ENCODE peak calls at places on chromosomes 1 and 21, in seven cellular contexts. One of them, this sample, is unnamed.

GRCh38 chr1:162275622-162276175 is 101.0 kb downstream of the SPATA46 start:
- DNase-seq in sigmoid colon: no peak
- DNase-seq in naive thymus-derived CD4-positive, alpha-beta T cell: no peak
- DNase-seq in psoas muscle: no peak
- DNase-seq in tibial nerve: no peak
- DNase-seq in fibroblast of lung: no peak
- DNase-seq in CD8-positive, alpha-beta T cell: no peak
- DNase-seq in this sample: no peak

GRCh38 chr1:65948609-65949229 is 156.0 kb downstream of the PDE4B start:
- DNase-seq in psoas muscle: no peak
- DNase-seq in CD8-positive, alpha-beta T cell: no peak
- DNase-seq in tibial nerve: no peak
- DNase-seq in fibroblast of lung: peak; percentile 36
- DNase-seq in naive thymus-derived CD4-positive, alpha-beta T cell: no peak
- DNase-seq in sigmoid colon: no peak
- DNase-seq in this sample: no peak

GRCh38 chr1:233364695-233365539 is 37.4 kb downstream of the MAP3K21 start:
- DNase-seq in naive thymus-derived CD4-positive, alpha-beta T cell: no peak
- DNase-seq in sigmoid colon: no peak
- DNase-seq in psoas muscle: no peak
- DNase-seq in CD8-positive, alpha-beta T cell: no peak
- DNase-seq in fibroblast of lung: peak; percentile 19
- DNase-seq in tibial nerve: no peak
- DNase-seq in this sample: no peak

GRCh38 chr1:177912991-177913390 is 56.9 kb downstream of the SEC16B start:
- DNase-seq in tibial nerve: no peak
- DNase-seq in CD8-positive, alpha-beta T cell: no peak
- DNase-seq in naive thymus-derived CD4-positive, alpha-beta T cell: no peak
- DNase-seq in psoas muscle: no peak
- DNase-seq in fibroblast of lung: peak; percentile 11
- DNase-seq in sigmoid colon: no peak
- DNase-seq in this sample: no peak

GRCh38 chr1:204601979-204602653 is 83.4 kb downstream of the LRRN2 start:
- DNase-seq in naive thymus-derived CD4-positive, alpha-beta T cell: no peak
- DNase-seq in CD8-positive, alpha-beta T cell: no peak
- DNase-seq in psoas muscle: no peak
- DNase-seq in fibroblast of lung: no peak
- DNase-seq in sigmoid colon: no peak
- DNase-seq in tibial nerve: no peak
- DNase-seq in this sample: no peak

GRCh38 chr1:172400073-172400737 is 20.3 kb upstream of the C1orf105 start:
- DNase-seq in tibial nerve: no peak
- DNase-seq in naive thymus-derived CD4-positive, alpha-beta T cell: no peak
- DNase-seq in CD8-positive, alpha-beta T cell: no peak
- DNase-seq in sigmoid colon: no peak
- DNase-seq in psoas muscle: no peak
- DNase-seq in fibroblast of lung: no peak
- DNase-seq in this sample: no peak

GRCh38 chr1:184199036-184199796 is 147.7 kb downstream of the TSEN15 start:
- DNase-seq in sigmoid colon: no peak
- DNase-seq in psoas muscle: no peak
- DNase-seq in naive thymus-derived CD4-positive, alpha-beta T cell: no peak
- DNase-seq in tibial nerve: no peak
- DNase-seq in CD8-positive, alpha-beta T cell: no peak
- DNase-seq in fibroblast of lung: peak; percentile 59
- DNase-seq in this sample: no peak

GRCh38 chr1:207181838-207182237 is 77.8 kb downstream of the C4BPA start:
- DNase-seq in CD8-positive, alpha-beta T cell: no peak
- DNase-seq in fibroblast of lung: no peak
- DNase-seq in naive thymus-derived CD4-positive, alpha-beta T cell: no peak
- DNase-seq in tibial nerve: no peak
- DNase-seq in psoas muscle: no peak
- DNase-seq in sigmoid colon: no peak
- DNase-seq in this sample: no peak

GRCh38 chr1:192350351-192350750 is 33.6 kb downstream of the RGS21 start:
- DNase-seq in sigmoid colon: no peak
- DNase-seq in tibial nerve: no peak
- DNase-seq in psoas muscle: no peak
- DNase-seq in naive thymus-derived CD4-positive, alpha-beta T cell: no peak
- DNase-seq in fibroblast of lung: no peak
- DNase-seq in CD8-positive, alpha-beta T cell: no peak
- DNase-seq in this sample: no peak

GRCh38 chr1:71869326-71869725 is 413.0 kb downstream of the NEGR1 start:
- DNase-seq in naive thymus-derived CD4-positive, alpha-beta T cell: no peak
- DNase-seq in fibroblast of lung: no peak
- DNase-seq in psoas muscle: no peak
- DNase-seq in CD8-positive, alpha-beta T cell: no peak
- DNase-seq in tibial nerve: no peak
- DNase-seq in sigmoid colon: no peak
- DNase-seq in this sample: no peak

GRCh38 chr1:67150931-67151330 is 15.3 kb upstream of the IL23R start:
- DNase-seq in psoas muscle: no peak
- DNase-seq in tibial nerve: no peak
- DNase-seq in fibroblast of lung: no peak
- DNase-seq in sigmoid colon: no peak
- DNase-seq in naive thymus-derived CD4-positive, alpha-beta T cell: no peak
- DNase-seq in CD8-positive, alpha-beta T cell: no peak
- DNase-seq in this sample: no peak

GRCh38 chr21:43867936-43868335 is 2.9 kb downstream of the AGPAT3 start:
- DNase-seq in CD8-positive, alpha-beta T cell: no peak
- DNase-seq in naive thymus-derived CD4-positive, alpha-beta T cell: no peak
- DNase-seq in psoas muscle: no peak
- DNase-seq in fibroblast of lung: no peak
- DNase-seq in tibial nerve: no peak
- DNase-seq in sigmoid colon: no peak
- DNase-seq in this sample: no peak

GRCh38 chr1:116556289-116557006 is 14.4 kb downstream of the CD58 start:
- DNase-seq in tibial nerve: no peak
- DNase-seq in naive thymus-derived CD4-positive, alpha-beta T cell: no peak
- DNase-seq in fibroblast of lung: peak; percentile 99
- DNase-seq in CD8-positive, alpha-beta T cell: peak; percentile 20
- DNase-seq in psoas muscle: peak; percentile 73
- DNase-seq in sigmoid colon: peak; percentile 77
- DNase-seq in this sample: no peak

GRCh38 chr1:161131721-161132409 is 602 bp downstream of the DEDD start:
- DNase-seq in naive thymus-derived CD4-positive, alpha-beta T cell: no peak
- DNase-seq in tibial nerve: no peak
- DNase-seq in CD8-positive, alpha-beta T cell: no peak
- DNase-seq in fibroblast of lung: peak; percentile 40
- DNase-seq in sigmoid colon: no peak
- DNase-seq in psoas muscle: no peak
- DNase-seq in this sample: peak; percentile 22

GRCh38 chr1:2098301-2098698 is 48.1 kb downstream of the PRKCZ start:
- DNase-seq in psoas muscle: peak; percentile 1
- DNase-seq in CD8-positive, alpha-beta T cell: no peak
- DNase-seq in tibial nerve: no peak
- DNase-seq in naive thymus-derived CD4-positive, alpha-beta T cell: no peak
- DNase-seq in sigmoid colon: no peak
- DNase-seq in fibroblast of lung: no peak
- DNase-seq in this sample: no peak

DNA sequence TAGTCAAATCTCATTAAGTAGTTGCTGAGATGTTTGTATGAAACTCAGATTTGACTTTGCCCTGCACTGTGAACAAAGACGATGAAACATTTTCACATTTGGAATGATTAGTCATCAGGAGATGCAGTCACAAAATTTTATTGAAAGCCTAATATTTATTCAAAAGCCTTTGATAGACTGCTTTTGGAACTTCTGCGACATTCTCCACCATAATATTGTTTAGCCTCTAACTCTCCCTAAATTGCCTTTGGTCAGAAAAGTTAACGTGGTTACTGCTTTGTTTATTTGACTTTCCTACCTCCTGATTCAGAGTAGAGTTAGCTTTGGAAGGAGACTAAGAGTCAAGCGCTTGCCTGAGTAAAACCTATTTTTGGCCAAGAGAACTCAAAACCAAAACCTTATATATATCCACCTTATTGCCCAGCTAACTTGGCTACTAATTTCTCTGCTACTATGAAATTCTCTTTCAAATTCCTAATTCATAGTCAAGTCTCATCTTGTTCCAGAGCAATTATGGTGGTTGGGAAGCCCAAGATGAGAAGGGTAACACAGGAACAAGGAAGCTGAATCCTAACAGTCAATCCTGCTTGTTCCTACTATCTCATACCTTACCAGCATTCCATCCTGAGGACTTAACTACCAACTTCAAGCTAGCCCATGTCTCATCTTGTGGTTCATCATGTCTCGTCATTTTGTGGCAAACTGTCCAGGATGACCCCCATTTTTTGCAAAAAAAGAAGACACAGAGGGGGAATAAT is 429.6 kb downstream of the USP25 start:
- DNase-seq in naive thymus-derived CD4-positive, alpha-beta T cell: no peak
- DNase-seq in psoas muscle: no peak
- DNase-seq in fibroblast of lung: peak; percentile 69
- DNase-seq in sigmoid colon: no peak
- DNase-seq in tibial nerve: no peak
- DNase-seq in CD8-positive, alpha-beta T cell: no peak
- DNase-seq in this sample: no peak
- H3K4me3 ChIP-seq in naive thymus-derived CD4-positive, alpha-beta T cell: no peak overlapping the region
- H3K4me3 ChIP-seq in psoas muscle: no peak overlapping the region
- H3K4me3 ChIP-seq in fibroblast of lung: no peak overlapping the region
- H3K4me3 ChIP-seq in sigmoid colon: no peak overlapping the region
- H3K4me3 ChIP-seq in tibial nerve: no peak overlapping the region
- H3K4me3 ChIP-seq in CD8-positive, alpha-beta T cell: no peak overlapping the region
- H3K4me3 ChIP-seq in this sample: no peak overlapping the region

GRCh38 chr1:32944180-32944579 is 20.4 kb downstream of the RNF19B start:
- DNase-seq in sigmoid colon: no peak
- DNase-seq in tibial nerve: no peak
- DNase-seq in naive thymus-derived CD4-positive, alpha-beta T cell: no peak
- DNase-seq in fibroblast of lung: no peak
- DNase-seq in CD8-positive, alpha-beta T cell: no peak
- DNase-seq in psoas muscle: no peak
- DNase-seq in this sample: no peak
- H3K4me1 ChIP-seq in sigmoid colon: peaks cover 23% of the 10 kb centered on the region
- H3K4me1 ChIP-seq in tibial nerve: no peaks in the 10 kb centered on the region
- H3K4me1 ChIP-seq in naive thymus-derived CD4-positive, alpha-beta T cell: no peaks in the 10 kb centered on the region
- H3K4me1 ChIP-seq in fibroblast of lung: peaks cover 11% of the 10 kb centered on the region
- H3K4me1 ChIP-seq in CD8-positive, alpha-beta T cell: no peaks in the 10 kb centered on the region
- H3K4me1 ChIP-seq in psoas muscle: peaks cover 13% of the 10 kb centered on the region
- H3K4me1 ChIP-seq in this sample: peaks cover 22% of the 10 kb centered on the region

DNA sequence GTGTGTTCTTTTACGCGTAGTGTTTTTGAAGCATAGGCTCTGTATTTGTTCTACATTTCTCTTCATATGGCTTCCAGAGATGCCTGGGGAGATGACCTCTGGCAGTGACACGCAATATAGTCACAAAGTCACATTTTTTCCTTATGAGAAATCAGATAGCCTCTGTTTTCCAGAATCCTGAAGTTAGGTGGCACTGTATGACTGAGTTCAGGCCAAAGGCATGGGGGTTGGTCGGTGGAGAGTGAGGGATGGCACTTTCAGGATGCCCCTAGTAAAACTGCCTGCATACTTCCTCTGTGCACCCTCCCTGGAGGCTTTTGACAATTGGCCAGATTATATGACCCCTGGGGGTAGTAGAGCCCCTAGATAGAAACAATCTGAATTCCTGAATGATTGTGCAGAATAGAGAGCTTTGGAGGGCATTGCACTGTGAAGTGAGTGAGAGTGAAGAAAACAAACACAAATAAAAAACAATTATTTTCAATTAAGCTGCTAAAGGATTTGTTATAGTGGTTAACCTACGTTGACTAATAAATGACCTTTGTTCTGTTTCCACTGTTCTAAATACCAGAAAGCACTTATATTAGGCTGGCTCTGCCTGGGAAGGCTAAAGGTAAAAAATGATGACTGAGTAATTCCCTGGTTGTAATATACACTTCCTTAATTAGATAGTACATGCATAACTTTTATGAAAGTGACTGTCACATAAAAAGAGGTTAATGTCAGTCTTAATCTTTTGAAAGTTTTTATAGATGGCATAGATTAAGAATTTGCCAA is 1660.8 kb downstream of the PLA2G4A start:
- DNase-seq in fibroblast of lung: peak; percentile 47
- DNase-seq in tibial nerve: no peak
- DNase-seq in naive thymus-derived CD4-positive, alpha-beta T cell: no peak
- DNase-seq in sigmoid colon: no peak
- DNase-seq in CD8-positive, alpha-beta T cell: no peak
- DNase-seq in psoas muscle: no peak
- DNase-seq in this sample: no peak
- H3K4me3 ChIP-seq in fibroblast of lung: no peak overlapping the region
- H3K4me3 ChIP-seq in tibial nerve: no peak overlapping the region
- H3K4me3 ChIP-seq in naive thymus-derived CD4-positive, alpha-beta T cell: no peak overlapping the region
- H3K4me3 ChIP-seq in sigmoid colon: no peak overlapping the region
- H3K4me3 ChIP-seq in CD8-positive, alpha-beta T cell: no peak overlapping the region
- H3K4me3 ChIP-seq in psoas muscle: no peak overlapping the region
- H3K4me3 ChIP-seq in this sample: no peak overlapping the region

DNA sequence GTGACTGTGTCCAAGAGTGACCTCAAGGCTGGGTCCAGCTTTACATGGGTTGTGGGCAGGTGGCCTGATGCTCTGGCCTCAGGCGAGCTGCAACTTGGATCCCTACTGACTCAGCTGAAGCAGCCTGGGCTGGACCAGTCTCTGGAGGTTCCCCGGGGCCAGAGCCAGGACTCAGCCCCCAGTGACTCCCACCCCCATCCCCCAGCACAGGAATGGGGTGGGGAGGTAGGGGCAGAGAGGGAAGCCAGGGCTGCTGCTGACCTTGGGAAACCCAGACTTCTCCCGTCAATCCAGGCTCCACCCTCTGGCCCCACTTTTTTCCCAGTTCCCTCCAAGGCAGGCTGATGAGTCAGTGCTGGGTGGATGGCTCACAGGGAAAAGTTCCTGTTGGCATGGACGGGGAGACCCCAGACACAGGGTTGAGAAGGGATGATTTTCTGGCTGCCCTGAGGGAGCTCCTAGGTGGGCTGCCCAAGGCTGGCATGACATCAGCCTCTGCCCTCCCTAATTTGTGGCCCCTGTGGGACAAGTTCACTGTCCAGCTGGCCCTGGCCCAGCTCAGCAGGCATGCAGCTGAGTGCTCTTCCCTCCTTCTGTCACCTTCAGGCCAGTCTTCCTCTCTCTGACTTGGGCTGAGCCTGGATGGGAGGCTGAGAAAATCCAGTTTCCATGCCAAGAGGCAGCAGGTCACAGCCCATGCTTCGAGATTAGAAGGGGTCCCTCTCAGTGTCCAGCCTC is 2.2 kb downstream of the ZC3H12A start:
- DNase-seq in fibroblast of lung: peak; percentile 86
- DNase-seq in sigmoid colon: peak; percentile 94
- DNase-seq in tibial nerve: no peak
- DNase-seq in psoas muscle: peak; percentile 80
- DNase-seq in naive thymus-derived CD4-positive, alpha-beta T cell: no peak
- DNase-seq in CD8-positive, alpha-beta T cell: no peak
- DNase-seq in this sample: no peak
- H3K4me1 ChIP-seq in fibroblast of lung: peaks cover 53% of the 10 kb centered on the region
- H3K4me1 ChIP-seq in sigmoid colon: peaks cover 82% of the 10 kb centered on the region
- H3K4me1 ChIP-seq in tibial nerve: peaks cover 3% of the 10 kb centered on the region
- H3K4me1 ChIP-seq in psoas muscle: peaks cover 70% of the 10 kb centered on the region
- H3K4me1 ChIP-seq in naive thymus-derived CD4-positive, alpha-beta T cell: peaks cover 43% of the 10 kb centered on the region
- H3K4me1 ChIP-seq in CD8-positive, alpha-beta T cell: peaks cover 58% of the 10 kb centered on the region
- H3K4me1 ChIP-seq in this sample: peaks cover 19% of the 10 kb centered on the region

GRCh38 chr21:41926068-41926806 is 27.6 kb downstream of the C2CD2 start:
- DNase-seq in fibroblast of lung: peak; percentile 65
- DNase-seq in tibial nerve: no peak
- DNase-seq in psoas muscle: no peak
- DNase-seq in naive thymus-derived CD4-positive, alpha-beta T cell: no peak
- DNase-seq in sigmoid colon: peak; percentile 57
- DNase-seq in CD8-positive, alpha-beta T cell: no peak
- DNase-seq in this sample: no peak
- H3K4me3 ChIP-seq in fibroblast of lung: peak overlapping the region; percentile 61
- H3K4me3 ChIP-seq in tibial nerve: peak overlapping the region; percentile 8
- H3K4me3 ChIP-seq in psoas muscle: peak overlapping the region; percentile 55
- H3K4me3 ChIP-seq in naive thymus-derived CD4-positive, alpha-beta T cell: peak overlapping the region; percentile 78
- H3K4me3 ChIP-seq in sigmoid colon: peak overlapping the region; percentile 23
- H3K4me3 ChIP-seq in CD8-positive, alpha-beta T cell: peak overlapping the region; percentile 53
- H3K4me3 ChIP-seq in this sample: no peak overlapping the region

This sample was measured in HAP-1.